ENCODE peak calls at places on chromosome 3, in ten cellular contexts. S, W, P, E, C, N, X, U, J and B are unnamed samples. For H3K4me1, the result is how much of the 10 kb centered on the place peaks cover.

GRCh38 chr3:24628523-24629258 is 134.0 kb upstream of the THRB start:
- DNase-seq in S (peak), W (no peak), P (no peak), E (no peak), C (no peak), N (no peak), X (no peak), U (no peak), J (no peak), B (no peak)

GRCh38 chr3:129481783-129482332 is 41.8 kb downstream of the IFT122 start:
- DNase-seq in S (peak), W (peak), P (no peak), E (no peak), C (peak), N (peak), X (no peak), U (peak), J (no peak), B (peak)

GRCh38 chr3:55650011-55650410 is 162.9 kb upstream of the WNT5A start:
- DNase-seq in S (no peak), W (no peak), P (no peak), E (no peak), C (no peak), N (no peak), X (no peak), U (no peak), J (no peak), B (no peak)

GRCh38 chr3:9339750-9340449 is 23.0 kb upstream of the THUMPD3 start:
- DNase-seq in S (no peak), W (no peak), P (no peak), E (no peak), C (no peak), N (no peak), X (peak), U (no peak), J (no peak), B (no peak)

GRCh38 chr3:172070799-172071198 is 31.4 kb downstream of the FNDC3B start:
- DNase-seq in S (no peak), W (no peak), P (no peak), E (no peak), C (no peak), N (no peak), X (no peak), U (no peak), J (no peak), B (no peak)

GRCh38 chr3:44995142-44995770 is 19.2 kb downstream of the EXOSC7 start:
- DNase-seq in S (no peak), W (no peak), P (peak), E (no peak), C (peak), N (peak), X (peak), U (no peak), J (no peak), B (no peak)

GRCh38 chr3:133674290-133674912 is 12.7 kb upstream of the TOPBP1 start:
- DNase-seq in S (no peak), W (no peak), P (no peak), E (no peak), C (no peak), N (no peak), X (no peak), U (no peak), J (no peak), B (no peak)

GRCh38 chr3:170835346-170835745 is 34.6 kb downstream of the RPL22L1 start:
- DNase-seq in S (no peak), W (no peak), P (no peak), E (no peak), C (no peak), N (no peak), X (no peak), U (no peak), J (no peak), B (no peak)

GRCh38 chr3:141383555-141384129 is 15.3 kb downstream of the ZBTB38 start:
- DNase-seq in S (no peak), W (no peak), P (no peak), E (no peak), C (no peak), N (no peak), X (peak), U (no peak), J (no peak), B (no peak)
- TF ChIP-seq POLR2A in S (no peak), W (no peak), P (no peak), E (no peak), C (no peak), N (no peak), X (no peak), U (no peak), J (no peak), B (no peak)

DNA sequence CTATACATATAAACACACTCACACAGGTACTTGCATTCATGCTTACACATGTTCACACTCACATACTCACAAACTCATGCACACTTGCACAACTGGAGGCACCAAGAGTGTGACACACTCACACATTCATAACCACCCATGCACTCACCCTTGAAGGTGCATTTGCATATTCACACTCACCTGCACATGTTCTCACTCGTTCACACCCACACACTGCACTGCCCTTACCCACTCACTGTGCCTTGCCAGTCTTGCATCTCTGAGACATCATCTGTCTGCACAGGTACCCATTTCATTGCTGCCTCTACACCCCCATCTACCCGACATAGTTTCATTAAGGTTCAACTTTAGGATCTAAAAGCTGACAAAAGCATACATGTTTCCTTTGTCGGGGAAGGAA is 95.8 kb downstream of the OSBPL10 start:
- DNase-seq in S (no peak), W (no peak), P (no peak), E (no peak), C (no peak), N (no peak), X (no peak), U (no peak), J (no peak), B (no peak)
- H3K4me1 ChIP-seq in S (under half), W (under half), P (under half), E (under half), C (under half), N (under half), X (under half), U (under half), J (under half), B (under half)

GRCh38 chr3:195188530-195188917 is 82.4 kb downstream of the XXYLT1 start:
- DNase-seq in S (no peak), W (no peak), P (no peak), E (no peak), C (no peak), N (no peak), X (peak), U (peak), J (no peak), B (no peak)

GRCh38 chr3:195185574-195185973 is 85.4 kb downstream of the XXYLT1 start:
- DNase-seq in S (no peak), W (no peak), P (no peak), E (no peak), C (no peak), N (no peak), X (no peak), U (no peak), J (no peak), B (no peak)

GRCh38 chr3:195186041-195186709 is 84.8 kb downstream of the XXYLT1 start:
- DNase-seq in S (no peak), W (no peak), P (no peak), E (no peak), C (no peak), N (no peak), X (no peak), U (no peak), J (no peak), B (peak)

GRCh38 chr3:195189821-195190220 is 81.1 kb downstream of the XXYLT1 start:
- DNase-seq in S (no peak), W (no peak), P (no peak), E (no peak), C (no peak), N (no peak), X (no peak), U (no peak), J (no peak), B (no peak)

DNA sequence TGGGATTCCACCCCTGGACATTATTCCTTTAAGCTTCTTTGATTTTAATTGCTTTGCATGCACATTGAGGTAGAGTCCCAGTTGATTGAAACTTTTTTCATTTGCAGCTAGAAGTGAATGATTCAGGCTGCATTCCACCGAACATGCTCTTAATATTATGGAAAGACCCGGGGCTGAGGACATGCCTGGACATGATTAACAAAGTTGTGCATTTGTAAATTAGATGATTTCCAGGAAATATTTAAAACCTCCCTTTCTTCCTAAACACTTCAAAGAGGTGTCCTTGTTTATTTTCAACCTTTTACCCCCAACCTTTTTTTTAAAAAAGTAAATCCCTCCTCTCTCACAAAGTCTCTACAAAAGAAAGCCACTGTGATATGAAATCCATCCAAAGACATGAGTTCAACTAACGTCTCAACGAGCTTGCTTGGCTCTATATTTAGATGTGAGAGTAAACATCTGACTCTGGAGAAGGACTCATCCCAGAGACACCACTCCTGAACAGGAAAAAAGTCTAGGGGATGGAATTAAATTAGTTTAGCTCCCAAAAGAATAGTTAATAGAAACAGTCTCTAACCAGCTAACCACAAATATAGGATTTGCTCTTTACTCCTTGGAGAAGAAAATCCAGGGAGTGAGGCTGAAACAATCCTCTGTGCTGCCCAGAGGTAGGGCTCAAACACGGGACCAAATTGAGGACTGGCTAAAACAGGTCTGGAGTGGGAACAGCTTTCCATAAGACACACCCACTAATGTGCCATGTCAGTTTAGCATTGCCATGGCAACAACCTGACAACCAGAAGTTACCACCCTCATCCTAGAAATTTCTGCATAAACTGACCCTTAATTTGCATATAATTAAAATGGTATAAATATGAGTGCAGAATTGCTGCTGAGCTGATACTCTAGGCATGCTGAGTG is 83.1 kb downstream of the XXYLT1 start:
- DNase-seq in S (no peak), W (no peak), P (no peak), E (no peak), C (no peak), N (no peak), X (peak), U (no peak), J (no peak), B (no peak)
- TF ChIP-seq POLR2A in S (no peak), W (no peak), P (no peak), E (no peak), C (no peak), N (no peak), X (peak), U (no peak), J (no peak), B (no peak)

GRCh38 chr3:191336833-191337232 is 6.5 kb upstream of the UTS2B start:
- DNase-seq in S (no peak), W (no peak), P (no peak), E (no peak), C (no peak), N (no peak), X (no peak), U (peak), J (no peak), B (no peak)
- H3K4me1 ChIP-seq in S (under half), W (under half), P (under half), E (under half), C (under half), N (under half), X (under half), U (under half), J (half or more), B (under half)

GRCh38 chr3:31957106-31957505 is 24.0 kb downstream of the OSBPL10 start:
- DNase-seq in S (no peak), W (no peak), P (no peak), E (no peak), C (no peak), N (no peak), X (no peak), U (no peak), J (no peak), B (no peak)

GRCh38 chr3:31958721-31959152 is 22.3 kb downstream of the OSBPL10 start:
- DNase-seq in S (no peak), W (no peak), P (no peak), E (no peak), C (no peak), N (peak), X (no peak), U (no peak), J (no peak), B (no peak)

GRCh38 chr3:31953636-31954035 is 27.4 kb downstream of the OSBPL10 start:
- DNase-seq in S (no peak), W (no peak), P (no peak), E (no peak), C (no peak), N (no peak), X (no peak), U (no peak), J (no peak), B (no peak)

GRCh38 chr3:31953091-31953490 is 28.0 kb downstream of the OSBPL10 start:
- DNase-seq in S (no peak), W (no peak), P (no peak), E (no peak), C (no peak), N (no peak), X (no peak), U (no peak), J (no peak), B (peak)

GRCh38 chr3:31955581-31955980 is 25.5 kb downstream of the OSBPL10 start:
- DNase-seq in S (no peak), W (no peak), P (no peak), E (no peak), C (no peak), N (no peak), X (no peak), U (no peak), J (no peak), B (no peak)
- TF ChIP-seq POLR2A in S (no peak), W (no peak), P (no peak), E (no peak), C (no peak), N (no peak), X (no peak), U (no peak), J (no peak), B (no peak)

DNA sequence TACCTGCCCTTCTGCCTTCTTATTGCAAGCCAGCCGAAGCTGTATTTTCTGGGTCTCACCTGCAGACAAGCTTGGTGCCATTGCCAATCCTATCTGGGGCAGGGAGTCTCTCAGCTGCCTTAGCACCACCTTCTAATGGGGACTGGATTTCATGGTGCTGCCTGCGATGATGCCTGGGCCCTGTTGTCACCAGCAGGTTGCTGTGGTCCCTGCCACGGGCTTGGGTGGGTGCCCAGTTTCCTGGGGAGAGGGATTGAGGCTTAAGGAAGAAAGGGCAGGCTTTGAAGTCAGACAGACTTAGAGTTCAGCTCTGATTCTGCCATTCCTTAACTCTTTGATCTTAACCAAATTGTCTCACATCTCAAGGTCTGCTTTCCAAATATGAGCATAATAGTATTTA is 87.4 kb upstream of the CD96 start:
- DNase-seq in S (no peak), W (no peak), P (no peak), E (no peak), C (no peak), N (no peak), X (no peak), U (no peak), J (no peak), B (no peak)
- H3K4me1 ChIP-seq in S (under half), W (under half), P (under half), E (under half), C (under half), N (under half), X (under half), U (under half), J (under half), B (under half)

GRCh38 chr3:66220602-66221377 is at the start of gene SLC25A26:
- DNase-seq in S (peak), W (peak), P (peak), E (peak), C (peak), N (peak), X (peak), U (peak), J (peak), B (peak)
- TF ChIP-seq POLR2A in S (peak), W (no peak), P (peak), E (peak), C (peak), N (peak), X (peak), U (peak), J (peak), B (peak)

GRCh38 chr3:66475386-66476020 is 25.3 kb downstream of the LRIG1 start:
- DNase-seq in S (peak), W (no peak), P (peak), E (no peak), C (no peak), N (no peak), X (no peak), U (no peak), J (no peak), B (no peak)
- H3K4me1 ChIP-seq in S (under half), W (under half), P (under half), E (half or more), C (half or more), N (under half), X (under half), U (under half), J (half or more), B (under half)